ENCODE peak calls at places on chromosomes 12 and 14, in six cellular contexts. B is adipocyte, C is HCT116, R is tibial nerve, H is neuronal stem cell, F is Panc1. M is an unnamed sample. For H3K36me3, the result is how much of the 10 kb centered on the place peaks cover.

GRCh38 chr12:125092872-125093680 is 27.8 kb downstream of the AACS start:
- DNase-seq in B (no peak), C (no peak), R (no peak), H (no peak), F (no peak), M (peak)

GRCh38 chr14:74519316-74520074 is 25.9 kb downstream of the ISCA2 start:
- DNase-seq in B (no peak), C (no peak), R (no peak), H (no peak), F (no peak), M (no peak)

GRCh38 chr12:10661338-10661737 is 12.5 kb downstream of the STYK1 start:
- DNase-seq in B (peak), C (no peak), R (no peak), H (no peak), F (no peak), M (no peak)

GRCh38 chr14:92348154-92348553 is 25.2 kb downstream of the SLC24A4 start:
- DNase-seq in B (no peak), C (no peak), R (no peak), H (no peak), F (no peak), M (no peak)

GRCh38 chr14:84351646-84352045 is 1178.3 kb upstream of the FLRT2 start:
- DNase-seq in B (no peak), C (no peak), R (no peak), H (no peak), F (no peak), M (no peak)

GRCh38 chr14:104898195-104898558 is 26.5 kb upstream of the PLD4 start:
- DNase-seq in B (no peak), C (no peak), R (no peak), H (no peak), F (no peak), M (no peak)

GRCh38 chr14:55124774-55125372 is 4.2 kb upstream of the LGALS3 start:
- DNase-seq in B (no peak), C (no peak), R (no peak), H (no peak), F (no peak), M (no peak)

GRCh38 chr12:110766311-110767154 is 23.8 kb upstream of the PPP1CC start:
- DNase-seq in B (peak), C (no peak), R (no peak), H (no peak), F (no peak), M (no peak)

GRCh38 chr14:104138891-104139459 is 588 bp downstream of the KIF26A start:
- DNase-seq in B (no peak), C (no peak), R (no peak), H (no peak), F (no peak), M (no peak)

GRCh38 chr14:87994974-87995373 is 2.0 kb upstream of the GALC start:
- DNase-seq in B (no peak), C (no peak), R (no peak), H (no peak), F (no peak), M (peak)

GRCh38 chr12:51388066-51388799 is 3.0 kb downstream of the GALNT6 start:
- DNase-seq in B (peak), C (no peak), R (no peak), H (no peak), F (no peak), M (peak)

GRCh38 chr14:22393796-22394195 is 195.2 kb downstream of the DAD1 start:
- DNase-seq in B (no peak), C (no peak), R (no peak), H (no peak), F (no peak), M (no peak)

GRCh38 chr12:67832155-67832554 is 157.1 kb upstream of the IFNG-AS1 start:
- DNase-seq in B (no peak), C (no peak), R (no peak), H (no peak), F (no peak), M (no peak)

GRCh38 chr14:53714495-53715389 is 241.9 kb downstream of the BMP4 start:
- DNase-seq in B (no peak), C (no peak), R (no peak), H (no peak), F (no peak), M (peak)

GRCh38 chr14:49134940-49135339 is 451.2 kb downstream of the RPS29 start:
- DNase-seq in B (no peak), C (peak), R (no peak), H (no peak), F (no peak), M (no peak)

GRCh38 chr12:87428701-87429277 is 600.4 kb downstream of the C12orf50 start:
- DNase-seq in B (peak), C (no peak), R (no peak), H (no peak), F (no peak), M (peak)

GRCh38 chr12:120090626-120091295 is 25.8 kb downstream of the RAB35 start:
- DNase-seq in B (no peak), C (no peak), R (no peak), H (no peak), F (no peak), M (no peak)

GRCh38 chr14:104103061-104104005 is 17.8 kb downstream of the ASPG start:
- DNase-seq in B (no peak), C (no peak), R (no peak), H (no peak), F (no peak), M (no peak)

GRCh38 chr12:42691991-42692557 is 102.5 kb upstream of the PRICKLE1 start:
- DNase-seq in B (no peak), C (no peak), R (no peak), H (no peak), F (peak), M (no peak)

GRCh38 chr14:99430491-99430890 is 50.2 kb downstream of the SETD3 start:
- DNase-seq in B (no peak), C (no peak), R (no peak), H (no peak), F (no peak), M (no peak)

GRCh38 chr12:13211859-13212664 is 15.5 kb downstream of the EMP1 start:
- DNase-seq in B (peak), C (peak), R (peak), H (peak), F (peak), M (peak)

GRCh38 chr12:112616469-112617190 is 174.9 kb upstream of the RPH3A start:
- DNase-seq in B (no peak), C (no peak), R (no peak), H (no peak), F (no peak), M (no peak)

GRCh38 chr14:96847451-96847850 is 50.3 kb downstream of the VRK1 start:
- DNase-seq in B (no peak), C (no peak), R (no peak), H (no peak), F (no peak), M (no peak)

GRCh38 chr12:105418232-105418631 is 87.7 kb downstream of the C12orf75 start:
- DNase-seq in B (peak), C (no peak), R (no peak), H (no peak), F (no peak), M (peak)

GRCh38 chr12:122067966-122068365 is 10.6 kb upstream of the MLXIP start:
- DNase-seq in B (peak), C (no peak), R (peak), H (no peak), F (no peak), M (peak)

GRCh38 chr12:75478395-75478794 is 2.2 kb upstream of the GLIPR1 start:
- DNase-seq in B (peak), C (no peak), R (no peak), H (no peak), F (no peak), M (peak)

GRCh38 chr12:6312529-6313325 is 2.2 kb downstream of the PLEKHG6 start:
- DNase-seq in B (peak), C (no peak), R (no peak), H (no peak), F (no peak), M (no peak)

GRCh38 chr14:71721791-71722190 is 210.4 kb upstream of the RGS6 start:
- DNase-seq in B (no peak), C (no peak), R (no peak), H (no peak), F (no peak), M (no peak)

GRCh38 chr12:15684896-15685658 is 104.1 kb downstream of the EPS8 start:
- DNase-seq in B (peak), C (no peak), R (no peak), H (no peak), F (no peak), M (no peak)

GRCh38 chr14:31038521-31039166 is 12.5 kb upstream of the STRN3 start:
- DNase-seq in B (no peak), C (peak), R (no peak), H (no peak), F (no peak), M (no peak)

GRCh38 chr12:7450667-7451066 is 6.7 kb upstream of the CD163L1 start:
- DNase-seq in B (no peak), C (no peak), R (no peak), H (no peak), F (no peak), M (no peak)

GRCh38 chr14:91416744-91417133 is 881 bp downstream of the CCDC88C start:
- DNase-seq in B (no peak), C (no peak), R (no peak), H (no peak), F (no peak), M (no peak)

GRCh38 chr12:18583655-18584054 is 154.2 kb downstream of the PLCZ1 start:
- DNase-seq in B (no peak), C (no peak), R (no peak), H (no peak), F (no peak), M (no peak)

GRCh38 chr12:52259850-52260249 is 14.6 kb upstream of the KRT86 start:
- DNase-seq in B (peak), C (no peak), R (no peak), H (no peak), F (no peak), M (no peak)

GRCh38 chr12:64730585-64730964 is 28.6 kb downstream of the GNS start:
- DNase-seq in B (no peak), C (no peak), R (no peak), H (no peak), F (no peak), M (no peak)

GRCh38 chr14:79293482-79293881 is 917.8 kb downstream of the DIO2 start:
- DNase-seq in B (no peak), C (no peak), R (no peak), H (no peak), F (no peak), M (peak)

GRCh38 chr14:35333797-35334743 is 41.9 kb downstream of the PSMA6 start:
- DNase-seq in B (no peak), C (no peak), R (no peak), H (no peak), F (no peak), M (no peak)

DNA sequence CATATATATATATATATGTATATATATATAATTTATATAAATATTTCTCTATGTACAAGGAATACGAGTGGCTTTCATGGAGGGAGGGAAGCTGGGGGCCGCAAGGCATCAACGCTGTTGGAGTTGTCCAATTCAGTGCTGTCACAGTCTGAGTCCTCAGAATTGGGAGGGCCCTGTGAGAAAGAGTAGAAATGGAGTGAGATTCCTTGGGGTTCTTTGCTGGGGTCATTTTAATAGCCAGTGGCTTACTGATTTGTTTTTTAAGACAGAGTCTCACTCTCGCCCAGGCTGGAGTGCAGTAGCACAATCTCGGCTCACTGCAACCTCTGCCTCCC is 18.2 kb downstream of the MAP3K12 start:
- DNase-seq in B (peak), C (no peak), R (no peak), H (no peak), F (no peak), M (no peak)
- H3K36me3 ChIP-seq in B (half or more), C (half or more), R (half or more), H (half or more), F (under half), M (half or more)

GRCh38 chr12:116929885-116930284 is 19.1 kb downstream of the FBXW8 start:
- DNase-seq in B (no peak), C (no peak), R (no peak), H (no peak), F (no peak), M (no peak)
- H3K36me3 ChIP-seq in B (under half), C (under half), R (under half), H (half or more), F (under half), M (under half)

DNA sequence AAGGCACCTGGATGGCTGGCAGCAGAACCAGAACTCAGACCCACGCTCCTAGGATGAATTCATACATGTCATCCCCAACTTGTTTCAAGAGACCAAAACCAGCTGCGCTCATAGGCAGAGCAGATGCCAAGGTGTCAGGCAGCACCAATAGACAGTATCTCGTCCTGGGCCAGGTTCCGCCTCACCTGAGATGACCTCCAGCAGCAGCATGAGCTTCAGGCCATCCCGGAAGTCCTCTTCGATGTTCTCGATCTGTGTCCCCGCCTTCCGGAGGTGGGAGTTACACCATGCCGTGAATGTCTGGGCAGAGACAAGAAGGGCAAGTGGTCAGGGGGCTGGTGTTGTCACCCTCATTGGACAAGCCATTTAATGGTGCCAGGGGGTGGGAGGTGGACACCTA is 53.7 kb downstream of the ACTN1 start:
- DNase-seq in B (no peak), C (no peak), R (no peak), H (no peak), F (no peak), M (no peak)
- H3K36me3 ChIP-seq in B (half or more), C (under half), R (under half), H (under half), F (under half), M (half or more)

GRCh38 chr14:94112513-94113060 is 2.1 kb downstream of the IFI27 start:
- DNase-seq in B (no peak), C (no peak), R (no peak), H (no peak), F (no peak), M (no peak)
- H3K36me3 ChIP-seq in B (under half), C (under half), R (under half), H (under half), F (under half), M (under half)

DNA sequence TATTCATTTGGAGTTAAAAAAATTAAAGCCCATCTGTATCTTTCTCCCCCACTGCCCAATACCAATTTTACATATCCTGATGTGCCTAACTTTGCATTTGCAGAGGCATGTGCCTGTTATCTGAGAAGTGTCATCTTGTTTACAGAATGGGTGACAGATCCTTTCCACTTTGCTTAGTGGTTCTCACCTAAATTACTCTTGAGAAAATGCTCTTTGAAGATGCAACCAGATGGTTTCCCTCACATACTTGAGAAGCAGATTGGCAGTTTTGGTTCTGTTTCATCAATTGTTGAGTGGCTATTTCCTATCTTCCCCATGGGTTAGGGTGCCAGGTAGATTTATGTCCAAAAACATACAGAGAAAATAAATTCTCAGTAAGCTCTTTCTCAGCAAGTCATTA is 1051.4 kb upstream of the ATXN7L3B start:
- DNase-seq in B (no peak), C (no peak), R (no peak), H (no peak), F (no peak), M (no peak)
- H3K36me3 ChIP-seq in B (under half), C (under half), R (under half), H (under half), F (under half), M (under half)

GRCh38 chr12:50200507-50201273 is 33.5 kb upstream of the CERS5 start:
- DNase-seq in B (peak), C (no peak), R (no peak), H (no peak), F (no peak), M (peak)
- H3K36me3 ChIP-seq in B (half or more), C (under half), R (half or more), H (half or more), F (under half), M (half or more)